ENCODE peak calls at places on chromosomes 11 and 22, in eight cellular contexts. X, W, O, F, J, C, M and D are unnamed samples.

GRCh38 chr22:49278357-49278756 is 549.3 kb downstream of the BRD1 start:
- DNase-seq in J (no peak), M (no peak), C (no peak), F (no peak), O (no peak), W (no peak), X (no peak), D (no peak)

GRCh38 chr22:48894064-48894671 is 933.5 kb downstream of the BRD1 start:
- DNase-seq in X (no peak), O (no peak), W (no peak), M (no peak), J (no peak), F (no peak), C (no peak), D (no peak)

GRCh38 chr22:43861529-43861928 is 784 bp downstream of the SULT4A1 start:
- DNase-seq in M (no peak), F (no peak), C (no peak), O (peak; percentile 5), X (no peak), J (no peak), W (no peak), D (no peak)

GRCh38 chr11:101775033-101775432 is 139.8 kb upstream of the CEP126 start:
- DNase-seq in J (no peak), F (no peak), W (no peak), C (no peak), O (no peak), X (no peak), M (no peak), D (no peak)

GRCh38 chr11:8707541-8708270 is 25.1 kb downstream of the RPL27A start:
- DNase-seq in C (no peak), J (no peak), O (peak; percentile 90), M (no peak), X (no peak), F (no peak), W (no peak), D (no peak)

GRCh38 chr11:111913997-111914396 is 1.5 kb downstream of the HSPB2 start:
- DNase-seq in F (no peak), O (peak; percentile 73), M (peak; percentile 62), C (peak; percentile 46), W (no peak), J (peak; percentile 47), X (no peak), D (no peak)

GRCh38 chr11:106988151-106988806 is 30.0 kb downstream of the GUCY1A2 start:
- DNase-seq in J (no peak), W (no peak), M (no peak), C (no peak), O (no peak), F (no peak), X (no peak), D (no peak)

GRCh38 chr22:24510694-24511625 is 15.8 kb downstream of the UPB1 start:
- DNase-seq in O (peak; percentile 60), W (no peak), F (no peak), M (no peak), J (no peak), X (no peak), C (peak; percentile 51), D (peak; percentile 14)

GRCh38 chr11:65864758-65865471 is 4.7 kb downstream of the MUS81 start:
- DNase-seq in M (no peak), O (peak; percentile 7), C (no peak), W (no peak), J (no peak), X (no peak), F (no peak), D (no peak)

GRCh38 chr11:64854534-64855502 is 10.4 kb upstream of the CDC42BPG start:
- DNase-seq in W (no peak), X (peak; percentile 50), C (peak; percentile 80), J (peak; percentile 88), O (peak; percentile 94), M (no peak), F (no peak), D (no peak)

GRCh38 chr11:7511405-7511804 is 2.4 kb upstream of the PPFIBP2 start:
- DNase-seq in W (no peak), F (no peak), O (peak; percentile 17), J (no peak), X (no peak), M (peak; percentile 46), C (peak; percentile 15), D (peak; percentile 51)